ENCODE peak calls at places on chromosome 20, in six cellular contexts. B is pancreas, J is psoas muscle, M is coronary artery, V is tibial artery, D is NB4. R is an unnamed sample.

GRCh38 chr20:59808729-59809381 is 124.6 kb downstream of the SYCP2 start:
- DNase-seq in B (no peak), J (no peak), M (peak), V (peak), D (no peak), R (no peak)

GRCh38 chr20:9996944-9997343 is 37.8 kb upstream of the ANKEF1 start:
- DNase-seq in B (no peak), J (no peak), M (no peak), V (no peak), D (no peak), R (no peak)

GRCh38 chr20:14828459-14828858 is 491.0 kb upstream of the FLRT3 start:
- DNase-seq in B (no peak), J (no peak), M (no peak), V (no peak), D (no peak), R (no peak)

GRCh38 chr20:41175201-41175651 is 37.9 kb downstream of the PLCG1 start:
- DNase-seq in B (no peak), J (no peak), M (peak), V (peak), D (no peak), R (no peak)

GRCh38 chr20:23662276-23662870 is 24.6 kb upstream of the CST3 start:
- DNase-seq in B (no peak), J (no peak), M (no peak), V (no peak), D (no peak), R (no peak)

GRCh38 chr20:38836991-38837390 is 31.5 kb downstream of the PPP1R16B start:
- DNase-seq in B (no peak), J (no peak), M (no peak), V (no peak), D (no peak), R (no peak)

GRCh38 chr20:8421981-8422380 is 289.9 kb downstream of the PLCB1 start:
- DNase-seq in B (no peak), J (no peak), M (no peak), V (no peak), D (no peak), R (no peak)

GRCh38 chr20:53903652-53903987 is 166.8 kb downstream of the BCAS1 start:
- DNase-seq in B (no peak), J (no peak), M (no peak), V (peak), D (peak), R (no peak)

GRCh38 chr20:10658051-10658823 is 15.6 kb downstream of the JAG1 start:
- DNase-seq in B (peak), J (no peak), M (peak), V (peak), D (no peak), R (no peak)

GRCh38 chr20:13995086-13995665 is at the start of gene MACROD2:
- DNase-seq in B (peak), J (peak), M (peak), V (peak), D (no peak), R (peak)

GRCh38 chr20:20837574-20838021 is 125.2 kb upstream of the RALGAPA2 start:
- DNase-seq in B (peak), J (peak), M (no peak), V (no peak), D (peak), R (no peak)

GRCh38 chr20:19336601-19337000 is 124.2 kb downstream of the SLC24A3 start:
- DNase-seq in B (no peak), J (no peak), M (no peak), V (no peak), D (peak), R (no peak)

GRCh38 chr20:57470666-57471495 is 54.1 kb downstream of the CTCFL start:
- DNase-seq in B (no peak), J (no peak), M (no peak), V (peak), D (no peak), R (no peak)

GRCh38 chr20:8562356-8562755 is 430.3 kb downstream of the PLCB1 start:
- DNase-seq in B (no peak), J (no peak), M (no peak), V (no peak), D (no peak), R (no peak)

GRCh38 chr20:13756551-13756950 is 28.2 kb downstream of the ESF1 start:
- DNase-seq in B (no peak), J (no peak), M (no peak), V (no peak), D (no peak), R (no peak)

GRCh38 chr20:33475381-33476160 is 14.3 kb upstream of the CBFA2T2 start:
- DNase-seq in B (no peak), J (no peak), M (no peak), V (no peak), D (no peak), R (no peak)

GRCh38 chr20:20712004-20712473 is 405 bp downstream of the RALGAPA2 start:
- DNase-seq in B (no peak), J (no peak), M (peak), V (no peak), D (peak), R (no peak)

GRCh38 chr20:20037960-20038359 is 14.3 kb downstream of the CRNKL1 start:
- DNase-seq in B (no peak), J (no peak), M (no peak), V (no peak), D (no peak), R (no peak)

GRCh38 chr20:38152175-38153010 is 12.7 kb downstream of the TGM2 start:
- DNase-seq in B (peak), J (peak), M (peak), V (peak), D (peak), R (no peak)

GRCh38 chr20:33211817-33212424 is 5.2 kb upstream of the BPIFA3 start:
- DNase-seq in B (peak), J (no peak), M (no peak), V (peak), D (peak), R (peak)

DNA sequence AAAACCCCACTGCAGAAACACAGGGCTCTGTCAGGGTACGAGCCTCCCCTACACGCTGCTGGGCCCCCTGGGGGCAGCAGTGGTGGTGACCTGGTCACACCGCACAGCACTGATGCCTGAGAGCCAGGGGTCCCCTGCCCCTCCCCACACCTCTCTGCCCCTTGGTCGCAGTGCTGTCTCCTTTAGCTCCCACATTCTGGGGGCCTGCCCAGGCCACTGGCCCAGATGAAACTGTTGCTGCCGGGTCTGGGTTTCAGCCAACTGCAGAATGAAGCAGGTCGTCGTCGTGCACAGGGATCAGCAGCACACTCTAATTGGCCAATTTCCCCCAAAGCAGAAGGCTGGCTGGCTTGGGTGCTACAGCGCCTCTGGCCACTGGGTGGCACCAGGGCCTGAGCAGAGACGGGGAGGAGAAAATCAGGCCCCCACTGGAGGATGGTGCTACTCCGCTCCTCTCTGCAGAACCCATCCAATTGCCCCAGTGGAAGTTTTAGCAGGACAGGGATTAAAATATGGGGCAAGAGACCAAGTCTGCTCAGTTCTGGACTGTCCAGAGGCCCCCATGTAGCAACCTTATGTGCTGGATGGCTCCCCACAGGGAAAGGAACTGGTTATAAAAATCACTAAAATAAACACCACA is 26.1 kb downstream of the DIDO1 start:
- DNase-seq in B (peak), J (peak), M (peak), V (peak), D (peak), R (peak)
- H3K4me3 ChIP-seq in B (no peak), J (no peak), M (no peak), V (no peak), D (no peak), R (no peak)

GRCh38 chr20:52859156-52859887 is 112.8 kb upstream of the TSHZ2 start:
- DNase-seq in B (peak), J (peak), M (no peak), V (no peak), D (no peak), R (peak)
- H3K4me3 ChIP-seq in B (no peak), J (no peak), M (no peak), V (no peak), D (no peak), R (no peak)

GRCh38 chr20:4967752-4968477 is 33.4 kb downstream of the SLC23A2 start:
- DNase-seq in B (no peak), J (no peak), M (no peak), V (no peak), D (no peak), R (no peak)

GRCh38 chr20:4978050-4978918 is 23.0 kb downstream of the SLC23A2 start:
- DNase-seq in B (no peak), J (no peak), M (no peak), V (no peak), D (no peak), R (no peak)

GRCh38 chr20:4972506-4973251 is 28.6 kb downstream of the SLC23A2 start:
- DNase-seq in B (no peak), J (no peak), M (no peak), V (no peak), D (no peak), R (no peak)

GRCh38 chr20:4971064-4971463 is 30.2 kb downstream of the SLC23A2 start:
- DNase-seq in B (no peak), J (no peak), M (no peak), V (no peak), D (no peak), R (no peak)

GRCh38 chr20:4973330-4974097 is 27.8 kb downstream of the SLC23A2 start:
- DNase-seq in B (peak), J (peak), M (peak), V (peak), D (peak), R (peak)
- H3K4me3 ChIP-seq in B (no peak), J (peak), M (peak), V (peak), D (no peak), R (peak)

GRCh38 chr20:3821996-3822395 is 1.6 kb downstream of the AP5S1 start:
- DNase-seq in B (no peak), J (no peak), M (no peak), V (no peak), D (no peak), R (no peak)
- H3K4me3 ChIP-seq in B (no peak), J (no peak), M (no peak), V (no peak), D (no peak), R (no peak)

DNA sequence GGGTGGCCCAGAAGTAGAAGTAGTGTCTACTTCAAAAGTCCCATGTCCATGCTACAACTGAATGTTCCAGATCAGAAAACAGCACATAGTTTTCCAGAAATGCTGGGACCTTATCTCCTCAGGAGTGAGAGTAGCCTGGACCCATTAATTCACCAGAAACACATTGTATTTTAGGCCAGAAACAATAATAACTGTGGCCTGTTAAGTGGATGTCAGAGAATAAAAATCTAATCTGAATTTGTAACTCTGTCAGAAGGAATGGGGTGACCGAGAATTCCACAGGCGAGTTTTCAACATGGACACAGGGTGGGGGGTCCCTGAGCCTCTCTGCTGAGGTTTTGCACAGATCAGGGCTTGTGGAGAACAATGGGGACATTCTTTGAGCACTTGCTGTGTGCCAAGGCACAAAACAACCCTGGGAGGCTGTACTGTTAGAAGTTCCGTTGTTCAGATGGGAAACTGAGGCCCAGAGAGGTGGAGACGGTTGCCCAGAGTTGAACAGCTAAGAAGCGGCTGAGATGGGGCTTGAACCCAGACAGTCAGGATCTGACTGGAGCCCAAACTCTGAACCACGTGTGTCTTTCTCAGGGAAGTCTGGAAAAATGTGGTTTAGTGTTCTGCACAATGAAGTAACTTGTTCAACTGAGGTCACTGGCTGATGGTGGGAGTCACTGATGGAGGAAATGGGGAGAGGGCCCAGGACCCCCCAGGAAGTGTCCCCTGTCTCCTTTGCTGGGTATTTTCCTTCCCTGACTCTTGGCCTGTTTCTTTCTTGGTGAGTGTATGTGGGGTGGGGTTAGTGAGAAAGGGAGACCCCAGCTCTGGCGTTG is 44.2 kb downstream of the SNAI1 start:
- DNase-seq in B (no peak), J (no peak), M (no peak), V (no peak), D (no peak), R (no peak)
- H3K4me3 ChIP-seq in B (no peak), J (no peak), M (no peak), V (no peak), D (no peak), R (no peak)

GRCh38 chr20:31717478-31717946 is 5.2 kb downstream of the BCL2L1 start:
- DNase-seq in B (no peak), J (no peak), M (no peak), V (no peak), D (no peak), R (no peak)
- H3K4me3 ChIP-seq in B (no peak), J (peak), M (peak), V (peak), D (no peak), R (no peak)

GRCh38 chr20:63471002-63471718 is 1.3 kb downstream of the KCNQ2 start:
- DNase-seq in B (no peak), J (no peak), M (no peak), V (no peak), D (no peak), R (no peak)
- H3K4me3 ChIP-seq in B (no peak), J (no peak), M (no peak), V (no peak), D (no peak), R (no peak)

DNA sequence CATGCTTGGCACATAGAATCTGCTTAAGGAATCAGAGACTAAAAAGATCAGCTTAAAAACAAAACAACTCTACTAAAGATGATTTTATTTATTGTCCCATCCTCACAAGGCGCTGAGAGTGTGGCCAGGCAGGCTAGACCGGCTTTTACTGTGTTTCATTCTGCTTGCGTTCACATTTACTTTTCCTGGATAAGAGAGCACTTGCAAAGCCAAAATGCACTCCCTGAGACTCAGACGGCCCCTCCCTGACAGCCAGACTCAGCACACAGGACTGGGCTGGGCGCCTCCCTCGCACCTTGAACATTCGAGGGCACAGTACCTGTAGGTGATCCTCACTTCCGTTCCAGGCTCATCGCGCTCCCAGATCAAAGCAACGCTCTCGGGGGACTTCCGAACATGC is 10.2 kb downstream of the ACSS1 start:
- DNase-seq in B (no peak), J (no peak), M (peak), V (peak), D (no peak), R (no peak)
- H3K4me3 ChIP-seq in B (no peak), J (no peak), M (no peak), V (no peak), D (no peak), R (no peak)

DNA sequence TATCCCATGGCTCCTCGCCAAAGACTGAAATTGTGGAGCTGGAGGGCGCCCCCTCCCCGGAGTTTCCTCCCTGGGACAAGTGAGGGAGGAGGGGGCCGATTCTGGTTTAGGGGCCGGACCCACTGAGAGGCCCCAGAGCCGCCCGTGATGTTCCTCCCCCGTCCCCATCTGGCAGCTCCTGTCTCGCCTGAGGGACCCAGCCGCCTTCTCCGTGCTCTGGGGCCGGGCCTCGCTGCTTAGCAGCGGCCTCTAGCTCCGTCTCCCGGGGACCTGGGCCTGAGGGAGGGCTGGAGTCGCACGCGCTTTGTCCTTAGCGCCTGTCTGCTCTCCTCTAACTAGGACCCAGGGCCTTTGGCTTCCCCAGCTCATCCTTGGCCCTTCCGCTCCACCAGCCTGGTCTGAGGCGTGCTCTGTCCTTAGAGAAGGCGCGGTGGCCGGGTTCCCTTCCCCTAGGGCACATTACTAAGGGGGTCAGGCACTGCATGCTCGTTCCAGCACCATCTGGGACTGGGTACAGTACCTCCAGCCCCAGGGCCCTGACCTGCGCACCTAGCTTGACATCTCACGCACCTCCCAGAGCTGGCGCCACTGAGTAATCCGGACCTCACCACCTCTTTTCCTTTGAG is 29.8 kb downstream of the SLC12A5 start:
- DNase-seq in B (no peak), J (no peak), M (no peak), V (no peak), D (peak), R (no peak)
- H3K4me3 ChIP-seq in B (no peak), J (peak), M (peak), V (peak), D (no peak), R (peak)

R was measured in skeletal muscle cell.